ENCODE peak calls at places on chromosomes 6 and 20, in ten cellular contexts. D is RWPE1; T is activated CD4-positive, alpha-beta T cell treated with anti-CD3 and anti-CD28 coated beads, Interleukin-2, amount 10 ng/mL, durations not matched to agents 7 days and 5 days; E is T-helper 17 cell; P is GM23248; V is cardiac muscle cell; F is T-helper 2 cell; N is posterior vena cava; Z is stromal cell of bone marrow; Y is NCI-H1436 treated with DMSO at 0.1 percent for 48 hours. G is an unnamed sample.

GRCh38 chr20:35888659-35889058 is 65.6 kb downstream of the SCAND1 start:
- DNase-seq in D (no peak), T (no peak), E (no peak), P (peak), V (no peak), F (no peak), N (no peak), Z (no peak), Y (no peak), G (no peak)

GRCh38 chr6:20227350-20227749 is 15.1 kb upstream of the MBOAT1 start:
- DNase-seq in D (no peak), T (no peak), E (no peak), P (no peak), V (no peak), F (no peak), N (no peak), Z (no peak), Y (no peak), G (no peak)

GRCh38 chr20:32304121-32304520 is 26.7 kb downstream of the KIF3B start:
- DNase-seq in D (no peak), T (no peak), E (no peak), P (no peak), V (no peak), F (no peak), N (no peak), Z (no peak), Y (no peak), G (no peak)

GRCh38 chr6:93917216-93917615 is 497.9 kb upstream of the EPHA7 start:
- DNase-seq in D (no peak), T (no peak), E (no peak), P (no peak), V (no peak), F (no peak), N (no peak), Z (no peak), Y (no peak), G (no peak)

GRCh38 chr6:36053878-36054277 is 26.3 kb downstream of the MAPK14 start:
- DNase-seq in D (no peak), T (no peak), E (no peak), P (no peak), V (no peak), F (no peak), N (no peak), Z (no peak), Y (no peak), G (no peak)

GRCh38 chr6:158002951-158003853 is 21.5 kb downstream of the SYNJ2 start:
- DNase-seq in D (no peak), T (peak), E (no peak), P (peak), V (no peak), F (peak), N (peak), Z (peak), Y (no peak), G (no peak)

GRCh38 chr6:127420558-127420957 is 38.6 kb downstream of the KIAA0408 start:
- DNase-seq in D (peak), T (peak), E (peak), P (peak), V (peak), F (peak), N (no peak), Z (peak), Y (peak), G (peak)

GRCh38 chr6:89630488-89630887 is 8.1 kb downstream of the LYRM2 start:
- DNase-seq in D (no peak), T (no peak), E (no peak), P (no peak), V (no peak), F (no peak), N (no peak), Z (no peak), Y (no peak), G (no peak)

GRCh38 chr6:106608080-106608668 is 21.1 kb downstream of the RTN4IP1 start:
- DNase-seq in D (peak), T (peak), E (no peak), P (peak), V (peak), F (no peak), N (no peak), Z (no peak), Y (peak), G (peak)

G was measured in RKO.